ENCODE peak calls at places on chromosomes 11 and 22, in ten cellular contexts. L is testis; A is HT-29; B is right atrium auricular region; C is CD8-positive, alpha-beta T cell; S is neural crest cell; J is hypothalamus; U is stimulated activated naive B cell treated with anti-CD40 and anti-IgM and Interleukin-4, amounts not matched to agents 10 μg/mL and 1 μg/mL and 100 μg/mL, for 72 hours; T is astrocyte; K is Calu3. H is an unnamed sample.

GRCh38 chr22:43476341-43476740 is 64.5 kb downstream of the MPPED1 start:
- DNase-seq in L (no peak), A (peak; percentile 3), B (no peak), C (no peak), S (no peak), J (no peak), U (no peak), T (no peak), K (no peak), H (no peak)

GRCh38 chr11:10414659-10415058 is 40.4 kb upstream of the AMPD3 start:
- DNase-seq in L (peak; percentile 35), A (no peak), B (peak; percentile 59), C (peak; percentile 11), S (no peak), J (no peak), U (no peak), T (peak; percentile 48), K (no peak), H (no peak)

GRCh38 chr11:75351541-75352416 is at the start of gene ARRB1:
- DNase-seq in L (peak; percentile 53), A (peak; percentile 72), B (no peak), C (peak; percentile 59), S (peak; percentile 51), J (no peak), U (peak; percentile 19), T (peak; percentile 41), K (peak; percentile 71), H (peak; percentile 67)

GRCh38 chr22:35220221-35220620 is 37.1 kb upstream of the HMGXB4 start:
- DNase-seq in L (no peak), A (no peak), B (no peak), C (no peak), S (no peak), J (no peak), U (no peak), T (no peak), K (no peak), H (no peak)

GRCh38 chr11:68843052-68843561 is 1.4 kb upstream of the CPT1A start:
- DNase-seq in L (no peak), A (no peak), B (no peak), C (peak; percentile 40), S (no peak), J (no peak), U (no peak), T (no peak), K (peak; percentile 11), H (peak; percentile 75)

GRCh38 chr11:19737575-19737974 is 24.9 kb downstream of the NAV2 start:
- DNase-seq in L (no peak), A (no peak), B (no peak), C (no peak), S (no peak), J (no peak), U (no peak), T (no peak), K (no peak), H (no peak)

GRCh38 chr22:45268167-45268957 is 16.4 kb upstream of the UPK3A start:
- DNase-seq in L (peak; percentile 34), A (peak; percentile 12), B (no peak), C (peak; percentile 31), S (peak; percentile 53), J (no peak), U (no peak), T (no peak), K (no peak), H (no peak)

GRCh38 chr22:46113910-46114517 is 36.3 kb upstream of the PPARA start:
- DNase-seq in L (peak; percentile 71), A (no peak), B (no peak), C (no peak), S (no peak), J (no peak), U (no peak), T (no peak), K (no peak), H (no peak)

GRCh38 chr11:65014146-65014960 is at the start of gene ARL2:
- DNase-seq in L (peak; percentile 51), A (peak; percentile 83), B (peak; percentile 63), C (no peak), S (no peak), J (no peak), U (no peak), T (no peak), K (no peak), H (peak; percentile 69)

GRCh38 chr11:76067099-76067498 is 139.2 kb downstream of the WNT11 start:
- DNase-seq in L (no peak), A (no peak), B (no peak), C (no peak), S (no peak), J (no peak), U (no peak), T (peak; percentile 76), K (no peak), H (no peak)

GRCh38 chr11:67674442-67674871 is at the start of gene ALDH3B2:
- DNase-seq in L (no peak), A (peak; percentile 94), B (no peak), C (no peak), S (no peak), J (no peak), U (no peak), T (no peak), K (peak; percentile 88), H (no peak)

GRCh38 chr11:115501895-115502589 is 2.2 kb downstream of the CADM1 start:
- DNase-seq in L (peak; percentile 28), A (no peak), B (no peak), C (no peak), S (no peak), J (no peak), U (no peak), T (peak; percentile 36), K (no peak), H (no peak)

GRCh38 chr11:16124390-16124789 is 232.0 kb downstream of the SOX6 start:
- DNase-seq in L (no peak), A (no peak), B (no peak), C (no peak), S (no peak), J (no peak), U (no peak), T (no peak), K (no peak), H (no peak)

GRCh38 chr11:22460181-22460580 is 122.0 kb downstream of the SLC17A6 start:
- DNase-seq in L (no peak), A (no peak), B (no peak), C (no peak), S (no peak), J (no peak), U (no peak), T (no peak), K (no peak), H (no peak)

GRCh38 chr11:64260147-64260708 is 8.9 kb downstream of the PLCB3 start:
- DNase-seq in L (no peak), A (no peak), B (no peak), C (no peak), S (no peak), J (no peak), U (no peak), T (no peak), K (no peak), H (no peak)

GRCh38 chr11:128766687-128767086 is 72.8 kb downstream of the FLI1 start:
- DNase-seq in L (no peak), A (no peak), B (no peak), C (no peak), S (no peak), J (no peak), U (no peak), T (no peak), K (no peak), H (no peak)

GRCh38 chr22:46635756-46636155 is 15.6 kb downstream of the GRAMD4 start:
- DNase-seq in L (no peak), A (no peak), B (no peak), C (no peak), S (no peak), J (no peak), U (no peak), T (no peak), K (no peak), H (no peak)

GRCh38 chr22:28019360-28019759 is 100.3 kb upstream of the PITPNB start:
- DNase-seq in L (no peak), A (no peak), B (no peak), C (no peak), S (no peak), J (no peak), U (no peak), T (peak; percentile 14), K (no peak), H (no peak)

GRCh38 chr11:134119094-134119493 is 50.2 kb downstream of the JAM3 start:
- DNase-seq in L (no peak), A (no peak), B (no peak), C (no peak), S (no peak), J (no peak), U (no peak), T (peak; percentile 90), K (no peak), H (no peak)

GRCh38 chr11:108135845-108136599 is 14.7 kb downstream of the ACAT1 start:
- DNase-seq in L (no peak), A (no peak), B (no peak), C (no peak), S (no peak), J (no peak), U (no peak), T (peak; percentile 23), K (no peak), H (peak; percentile 28)

GRCh38 chr11:75721852-75722668 is 4.4 kb downstream of the MOGAT2 start:
- DNase-seq in L (no peak), A (peak; percentile 75), B (no peak), C (no peak), S (no peak), J (no peak), U (no peak), T (no peak), K (no peak), H (no peak)

GRCh38 chr22:46674367-46674781 is 54.2 kb downstream of the GRAMD4 start:
- DNase-seq in L (peak; percentile 30), A (no peak), B (no peak), C (peak; percentile 87), S (no peak), J (no peak), U (peak; percentile 90), T (no peak), K (no peak), H (peak; percentile 80)

GRCh38 chr11:46535688-46536087 is 58.1 kb downstream of the AMBRA1 start:
- DNase-seq in L (no peak), A (no peak), B (no peak), C (no peak), S (no peak), J (no peak), U (no peak), T (no peak), K (no peak), H (no peak)